ENCODE peak calls at places on chromosomes 12 and 14, in seven cellular contexts. Z is endothelial cell of umbilical vein, C is transverse colon, M is HepG2, B is testis, V is tibial nerve, H is GM12878. I is an unnamed sample.

GRCh38 chr12:42904683-42905418 is 315.3 kb upstream of the PRICKLE1 start:
- DNase-seq in M (no peak), B (no peak), Z (no peak), H (no peak), V (no peak), C (no peak), I (no peak)

GRCh38 chr12:81350309-81350708 is 272.4 kb downstream of the ACSS3 start:
- DNase-seq in Z (no peak), M (no peak), C (no peak), H (no peak), B (no peak), V (no peak), I (no peak)

GRCh38 chr14:72736348-72736747 is 157.6 kb downstream of the DPF3 start:
- DNase-seq in V (no peak), C (no peak), M (peak; percentile 46), B (no peak), Z (no peak), H (no peak), I (no peak)

GRCh38 chr14:67417633-67418032 is 5.7 kb upstream of the PLEK2 start:
- DNase-seq in M (no peak), H (no peak), B (no peak), V (no peak), Z (no peak), C (no peak), I (no peak)

GRCh38 chr12:130655881-130656280 is 60.2 kb downstream of the RIMBP2 start:
- DNase-seq in M (no peak), C (no peak), B (no peak), Z (no peak), V (no peak), H (no peak), I (no peak)

GRCh38 chr12:46998811-46999368 is 80.5 kb upstream of the PCED1B start:
- DNase-seq in C (no peak), Z (peak; percentile 8), B (no peak), H (no peak), M (no peak), V (no peak), I (no peak)

GRCh38 chr12:123075591-123076171 is 75.2 kb downstream of the PITPNM2 start:
- DNase-seq in V (peak; percentile 27), B (no peak), M (peak; percentile 78), Z (no peak), C (peak; percentile 33), H (no peak), I (no peak)

GRCh38 chr14:20469890-20470858 is 968 bp downstream of the PNP start:
- DNase-seq in C (peak; percentile 49), H (no peak), Z (peak; percentile 84), B (peak; percentile 35), M (peak; percentile 47), V (no peak), I (peak; percentile 36)

GRCh38 chr14:101031186-101031585 is 127.7 kb upstream of the RTL1 start:
- DNase-seq in M (no peak), V (no peak), B (no peak), Z (no peak), C (no peak), H (no peak), I (no peak)

GRCh38 chr12:109844983-109845841 is 12.0 kb upstream of the TRPV4 start:
- DNase-seq in C (peak; percentile 91), V (peak; percentile 87), H (peak; percentile 42), M (peak; percentile 75), Z (peak; percentile 79), B (peak; percentile 90), I (peak; percentile 87)

GRCh38 chr12:93894391-93895095 is 217.4 kb downstream of the CRADD start:
- DNase-seq in H (no peak), B (peak; percentile 70), V (peak; percentile 68), M (no peak), C (peak; percentile 44), Z (no peak), I (peak; percentile 31)

GRCh38 chr14:81264011-81264410 is 43.3 kb upstream of the GTF2A1 start:
- DNase-seq in V (no peak), B (no peak), Z (no peak), C (no peak), H (no peak), M (no peak), I (no peak)

GRCh38 chr14:69405762-69406161 is 7.3 kb downstream of the SLC39A9 start:
- DNase-seq in H (no peak), V (no peak), M (no peak), Z (no peak), B (no peak), C (no peak), I (no peak)

GRCh38 chr12:70117670-70118069 is 125.6 kb upstream of the CNOT2 start:
- DNase-seq in C (no peak), H (no peak), M (no peak), V (no peak), B (no peak), Z (no peak), I (no peak)

GRCh38 chr12:56087220-56087619 is 7.3 kb downstream of the ERBB3 start:
- DNase-seq in H (no peak), V (peak; percentile 19), M (no peak), B (no peak), C (peak; percentile 91), Z (no peak), I (peak; percentile 99)

GRCh38 chr12:25813843-25814242 is 144.6 kb upstream of the RASSF8 start:
- DNase-seq in V (no peak), M (no peak), C (no peak), H (no peak), B (no peak), Z (no peak), I (no peak)

GRCh38 chr12:77124767-77125166 is 59.4 kb upstream of the E2F7 start:
- DNase-seq in Z (no peak), H (no peak), M (no peak), C (no peak), V (no peak), B (no peak), I (no peak)

GRCh38 chr12:101891462-101891971 is 14.1 kb downstream of the DRAM1 start:
- DNase-seq in M (peak; percentile 86), C (peak; percentile 64), B (peak; percentile 21), Z (peak; percentile 95), V (no peak), H (peak; percentile 75), I (no peak)

GRCh38 chr14:73754911-73755360 is 40.8 kb upstream of the PNMA1 start:
- DNase-seq in Z (peak; percentile 63), H (no peak), V (peak; percentile 54), B (peak; percentile 70), C (peak; percentile 59), M (no peak), I (no peak)

GRCh38 chr12:58030566-58031279 is 89.4 kb downstream of the ATP23 start:
- DNase-seq in V (no peak), M (no peak), B (no peak), C (no peak), Z (no peak), H (no peak), I (no peak)

GRCh38 chr12:32881702-32882101 is 14.9 kb downstream of the PKP2 start:
- DNase-seq in B (no peak), Z (no peak), M (no peak), V (no peak), C (no peak), H (no peak), I (no peak)
- H3K4me1 ChIP-seq in B (no peaks in the 10 kb centered on the region), Z (no peaks in the 10 kb centered on the region), M (no peaks in the 10 kb centered on the region), V (peaks cover 5% of the 10 kb centered on the region), C (peaks cover 6% of the 10 kb centered on the region), H (no peaks in the 10 kb centered on the region), I (peaks cover 8% of the 10 kb centered on the region)

DNA sequence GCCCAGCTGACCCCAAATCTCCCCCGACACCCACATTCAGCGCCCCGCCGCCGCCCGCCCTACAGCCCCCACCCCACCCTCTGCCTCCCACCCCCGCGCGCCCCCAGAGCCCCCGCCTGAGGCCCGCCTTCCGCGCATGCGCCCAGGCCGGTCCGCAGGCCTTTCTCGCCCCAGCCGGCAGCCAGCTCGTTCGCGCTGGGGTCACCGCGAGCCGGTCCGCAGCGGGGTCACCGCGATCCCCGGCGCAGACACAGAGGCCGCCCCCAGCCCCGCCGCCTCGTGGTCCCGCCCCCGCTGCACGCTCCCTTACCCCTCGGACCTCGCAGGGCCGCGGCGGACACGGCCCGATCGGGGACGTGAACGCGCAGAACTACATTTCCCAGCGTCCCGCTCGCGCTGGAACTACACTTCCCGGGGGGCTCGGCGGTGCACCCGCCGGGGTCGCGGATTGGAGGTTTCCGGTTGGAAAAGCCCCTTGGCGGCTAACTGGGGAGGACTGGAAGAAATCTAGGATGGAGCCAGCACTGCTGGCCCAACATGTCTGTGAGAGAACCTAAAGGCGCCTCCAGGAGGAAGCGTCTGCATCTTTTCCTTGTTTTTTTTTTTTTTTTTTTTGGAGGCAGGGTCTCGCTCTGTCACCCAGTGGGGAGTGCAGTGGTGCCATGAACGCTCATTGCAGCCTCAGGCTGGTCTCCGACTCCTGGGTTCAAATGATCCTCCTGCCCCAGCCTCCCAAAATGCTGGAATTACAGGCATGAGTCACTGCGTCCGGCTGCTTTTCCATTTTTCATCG is at the start of gene ZNF605:
- DNase-seq in H (peak; percentile 37), V (peak; percentile 75), C (peak; percentile 87), B (peak; percentile 93), M (peak; percentile 79), Z (peak; percentile 91), I (peak; percentile 87)
- TF ChIP-seq POLR2A in H (peak; percentile 75), V (no peak), C (no peak), B (no peak), M (no peak), Z (no peak), I (peak; percentile 42)

DNA sequence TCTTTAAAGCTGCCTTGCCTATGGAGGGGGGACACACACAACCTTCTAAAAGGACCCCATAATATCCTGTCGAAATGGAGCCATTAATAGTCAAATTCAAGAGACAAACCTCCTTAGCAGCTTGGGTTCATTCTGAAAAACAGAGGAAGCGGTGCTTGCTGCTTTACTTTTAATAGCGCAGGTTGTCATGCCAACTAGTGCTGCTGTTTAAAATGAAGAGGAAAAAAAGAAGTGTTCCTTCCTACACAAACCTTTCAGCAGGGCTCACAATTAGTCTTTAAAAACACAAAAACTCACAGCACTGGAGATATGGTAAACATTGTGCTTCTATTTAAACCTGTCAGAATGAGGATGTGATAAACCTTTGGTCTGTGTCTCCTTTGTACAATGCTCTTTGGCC is 144.8 kb downstream of the TTC7B start:
- DNase-seq in C (no peak), V (no peak), M (no peak), H (no peak), B (no peak), Z (peak; percentile 27), I (no peak)
- H3K27ac ChIP-seq in C (no peak overlapping the region), V (no peak overlapping the region), M (no peak overlapping the region), H (no peak overlapping the region), B (no peak overlapping the region), Z (no peak overlapping the region), I (no peak overlapping the region)

DNA sequence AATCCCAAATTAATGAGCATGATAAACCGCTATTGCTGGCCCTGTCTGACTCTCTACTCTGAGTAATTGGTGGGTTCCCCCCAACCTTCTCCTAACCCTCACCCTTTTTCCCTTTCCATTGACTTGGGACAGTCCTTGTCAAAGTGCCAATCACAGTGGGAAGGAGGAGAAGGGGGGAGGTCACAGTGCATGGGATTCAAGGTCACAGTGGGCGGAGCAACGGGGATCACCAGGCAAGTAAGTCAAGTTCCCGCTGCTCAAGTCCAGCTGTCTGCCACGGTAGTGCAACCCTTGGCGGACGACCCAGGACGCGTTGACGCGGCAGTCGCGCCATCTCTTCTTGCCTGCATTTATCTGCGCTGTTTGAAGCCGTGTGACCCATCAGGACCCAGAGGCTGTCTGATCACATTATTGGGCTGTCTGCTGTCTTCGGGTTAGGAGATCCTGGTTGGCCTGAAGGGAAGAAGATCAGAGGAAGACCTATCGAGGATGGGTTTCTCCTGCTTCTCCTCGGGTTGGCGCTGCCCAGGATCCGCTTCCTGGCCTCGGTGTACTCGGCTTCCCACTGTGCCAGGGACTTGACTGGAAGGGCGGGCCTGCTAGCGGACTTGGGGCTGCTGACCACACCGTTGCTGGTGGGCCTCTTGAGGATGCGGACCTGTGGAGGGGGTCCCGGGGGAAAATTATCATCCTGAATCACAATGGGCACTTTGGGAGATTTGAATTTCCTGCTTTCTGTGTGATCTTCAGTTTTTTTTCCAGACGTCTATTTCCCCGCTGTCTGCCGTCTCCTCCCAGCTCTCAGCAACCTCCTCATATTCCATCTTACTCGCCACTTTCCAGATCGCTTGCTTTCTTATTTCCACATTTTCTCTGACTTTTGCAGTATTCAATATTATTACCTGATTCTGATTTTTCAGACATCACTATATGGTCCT is 3.1 kb upstream of the MDM2 start:
- DNase-seq in V (no peak), C (no peak), M (peak; percentile 88), B (no peak), H (no peak), Z (no peak), I (peak; percentile 75)
- H3K4me1 ChIP-seq in V (peaks cover 16% of the 10 kb centered on the region), C (peaks cover 27% of the 10 kb centered on the region), M (peaks cover 28% of the 10 kb centered on the region), B (no peaks in the 10 kb centered on the region), H (peaks cover 6% of the 10 kb centered on the region), Z (peaks cover 3% of the 10 kb centered on the region), I (peaks cover 46% of the 10 kb centered on the region)

I was measured in body of pancreas.